ENCODE peak calls at places on chromosome 9, in five cellular contexts. One of them, this sample, is unnamed.

GRCh38 chr9:13588151-13589043 is 308.9 kb upstream of the MPDZ start:
- DNase-seq in mesothelial cell of epicardium: no peak
- DNase-seq in tibial nerve: no peak
- DNase-seq in fibroblast of lung: no peak
- DNase-seq in body of pancreas: no peak
- DNase-seq in this sample: no peak

GRCh38 chr9:137303031-137303892 is 1.2 kb upstream of the NRARP start:
- DNase-seq in mesothelial cell of epicardium: no peak
- DNase-seq in fibroblast of lung: no peak
- DNase-seq in body of pancreas: peak
- DNase-seq in tibial nerve: no peak
- DNase-seq in this sample: no peak

GRCh38 chr9:94586814-94587213 is 6.8 kb downstream of the FBP2 start:
- DNase-seq in mesothelial cell of epicardium: no peak
- DNase-seq in tibial nerve: no peak
- DNase-seq in body of pancreas: no peak
- DNase-seq in fibroblast of lung: peak
- DNase-seq in this sample: no peak

GRCh38 chr9:126397056-126397455 is 70.4 kb downstream of the MVB12B start:
- DNase-seq in mesothelial cell of epicardium: no peak
- DNase-seq in fibroblast of lung: no peak
- DNase-seq in tibial nerve: no peak
- DNase-seq in body of pancreas: no peak
- DNase-seq in this sample: peak

GRCh38 chr9:26756881-26757280 is 135.7 kb downstream of the CAAP1 start:
- DNase-seq in body of pancreas: no peak
- DNase-seq in fibroblast of lung: no peak
- DNase-seq in tibial nerve: no peak
- DNase-seq in mesothelial cell of epicardium: no peak
- DNase-seq in this sample: no peak

GRCh38 chr9:20442461-20443319 is 179.6 kb downstream of the MLLT3 start:
- DNase-seq in fibroblast of lung: no peak
- DNase-seq in body of pancreas: no peak
- DNase-seq in tibial nerve: no peak
- DNase-seq in mesothelial cell of epicardium: no peak
- DNase-seq in this sample: no peak

GRCh38 chr9:22169732-22170131 is 160.6 kb upstream of the CDKN2B start:
- DNase-seq in fibroblast of lung: no peak
- DNase-seq in tibial nerve: no peak
- DNase-seq in body of pancreas: no peak
- DNase-seq in mesothelial cell of epicardium: no peak
- DNase-seq in this sample: no peak

GRCh38 chr9:32991895-32992595 is 9.4 kb downstream of the APTX start:
- DNase-seq in mesothelial cell of epicardium: no peak
- DNase-seq in tibial nerve: no peak
- DNase-seq in fibroblast of lung: peak
- DNase-seq in body of pancreas: peak
- DNase-seq in this sample: no peak

GRCh38 chr9:92489209-92489608 is 6.9 kb upstream of the ASPN start:
- DNase-seq in body of pancreas: no peak
- DNase-seq in fibroblast of lung: peak
- DNase-seq in tibial nerve: no peak
- DNase-seq in mesothelial cell of epicardium: no peak
- DNase-seq in this sample: no peak

GRCh38 chr9:19424176-19424779 is 15.5 kb downstream of the ACER2 start:
- DNase-seq in mesothelial cell of epicardium: no peak
- DNase-seq in fibroblast of lung: peak
- DNase-seq in body of pancreas: no peak
- DNase-seq in tibial nerve: no peak
- DNase-seq in this sample: no peak